ENCODE peak calls at places on chromosome 7, in four cellular contexts. L, D, Q and O are unnamed samples. For H3K4me1, the result is how much of the 10 kb centered on the place peaks cover.

GRCh38 chr7:6243168-6243567 is 29.3 kb downstream of the CYTH3 start:
- DNase-seq in L (no peak), D (no peak), Q (no peak), O (no peak)

GRCh38 chr7:142585425-142585824 is 163.8 kb upstream of the PRSS1 start:
- DNase-seq in L (no peak), D (no peak), Q (no peak), O (no peak)

GRCh38 chr7:129163875-129164544 is 19.5 kb downstream of the TSPAN33 start:
- DNase-seq in L (no peak), D (peak), Q (no peak), O (no peak)

GRCh38 chr7:45457591-45457990 is 116.6 kb upstream of the ADCY1 start:
- DNase-seq in L (no peak), D (no peak), Q (no peak), O (no peak)

GRCh38 chr7:136050462-136050847 is 73.3 kb upstream of the MTPN start:
- DNase-seq in L (no peak), D (no peak), Q (no peak), O (no peak)

GRCh38 chr7:157000047-157000726 is 10.3 kb downstream of the MNX1 start:
- DNase-seq in L (peak), D (no peak), Q (no peak), O (no peak)

GRCh38 chr7:137757146-137757925 is 89.4 kb downstream of the DGKI start:
- DNase-seq in L (no peak), D (no peak), Q (no peak), O (no peak)

GRCh38 chr7:16203065-16203464 is 218.3 kb downstream of the CRPPA start:
- DNase-seq in L (no peak), D (no peak), Q (no peak), O (no peak)

GRCh38 chr7:17269345-17270221 is 28.9 kb upstream of the AHR start:
- DNase-seq in L (no peak), D (no peak), Q (no peak), O (no peak)

GRCh38 chr7:6294839-6295238 is 22.4 kb upstream of the CYTH3 start:
- DNase-seq in L (no peak), D (no peak), Q (no peak), O (no peak)

GRCh38 chr7:140358024-140358770 is 40.1 kb downstream of the SLC37A3 start:
- DNase-seq in L (no peak), D (no peak), Q (peak), O (no peak)

GRCh38 chr7:151704284-151704968 is 172.5 kb downstream of the PRKAG2 start:
- DNase-seq in L (no peak), D (no peak), Q (no peak), O (no peak)

GRCh38 chr7:5450549-5451327 is 27.1 kb upstream of the TNRC18 start:
- DNase-seq in L (peak), D (no peak), Q (peak), O (no peak)

GRCh38 chr7:45133352-45133751 is 21.9 kb upstream of the TBRG4 start:
- DNase-seq in L (no peak), D (no peak), Q (no peak), O (no peak)

GRCh38 chr7:50728184-50728583 is 54.5 kb downstream of the GRB10 start:
- DNase-seq in L (no peak), D (no peak), Q (no peak), O (no peak)

GRCh38 chr7:50729962-50730361 is 52.7 kb downstream of the GRB10 start:
- DNase-seq in L (no peak), D (no peak), Q (no peak), O (no peak)

GRCh38 chr7:50727072-50727471 is 55.6 kb downstream of the GRB10 start:
- DNase-seq in L (no peak), D (no peak), Q (no peak), O (no peak)

GRCh38 chr7:50725774-50726173 is 56.9 kb downstream of the GRB10 start:
- DNase-seq in L (no peak), D (no peak), Q (no peak), O (no peak)

DNA sequence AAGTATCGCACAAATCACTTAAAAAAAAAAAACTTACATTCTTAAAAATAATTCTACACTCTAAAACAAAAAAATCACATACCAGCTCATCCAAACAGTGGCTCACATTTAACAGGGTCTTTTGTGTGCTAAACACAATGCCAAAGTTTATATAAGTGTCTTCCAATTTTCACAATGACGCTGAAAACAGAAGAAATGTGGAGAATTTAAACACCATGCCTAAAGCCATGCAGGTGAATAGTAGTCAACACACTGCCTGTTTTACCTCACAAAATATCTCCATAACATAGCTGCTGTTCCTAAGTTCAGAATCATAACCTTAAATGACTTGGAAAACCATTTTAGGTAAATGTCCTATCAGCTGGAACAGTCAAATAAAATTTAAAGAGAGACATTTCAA is 55.0 kb downstream of the GRB10 start:
- DNase-seq in L (no peak), D (no peak), Q (no peak), O (no peak)
- H3K4me1 ChIP-seq in L (under half), D (under half), Q (under half), O (under half)

DNA sequence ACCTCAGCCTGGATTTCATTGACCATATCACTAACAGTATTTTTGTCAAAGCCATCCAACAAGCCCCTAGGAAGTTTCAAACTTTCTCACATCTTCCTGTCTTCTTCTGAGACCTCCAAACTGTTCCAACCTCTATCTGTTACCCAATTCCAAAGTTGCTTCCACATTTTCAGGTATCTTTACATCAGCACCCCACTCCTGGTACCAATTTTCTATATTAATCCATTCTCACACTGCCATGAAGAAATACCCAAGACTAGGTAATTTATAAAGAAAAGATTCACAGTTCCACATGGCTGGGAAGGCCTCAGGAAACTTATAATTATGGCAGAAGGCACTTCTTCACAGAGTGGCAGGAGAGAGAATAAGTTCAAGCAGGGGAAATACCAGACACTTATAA is 571.9 kb upstream of the PHF14 start:
- DNase-seq in L (no peak), D (no peak), Q (no peak), O (no peak)
- TF ChIP-seq CTCF in L (no peak), D (no peak), Q (no peak), O (no peak)

GRCh38 chr7:48636391-48637015 is 287.8 kb upstream of the CDC14C start:
- DNase-seq in L (no peak), D (no peak), Q (no peak), O (no peak)
- TF ChIP-seq POLR2AphosphoS5 in L (no peak), D (no peak), Q (no peak), O (no peak)

GRCh38 chr7:25727446-25727845 is 424.6 kb upstream of the NFE2L3 start:
- DNase-seq in L (no peak), D (no peak), Q (no peak), O (no peak)
- H3K4me1 ChIP-seq in L (under half), D (under half), Q (under half), O (under half)

DNA sequence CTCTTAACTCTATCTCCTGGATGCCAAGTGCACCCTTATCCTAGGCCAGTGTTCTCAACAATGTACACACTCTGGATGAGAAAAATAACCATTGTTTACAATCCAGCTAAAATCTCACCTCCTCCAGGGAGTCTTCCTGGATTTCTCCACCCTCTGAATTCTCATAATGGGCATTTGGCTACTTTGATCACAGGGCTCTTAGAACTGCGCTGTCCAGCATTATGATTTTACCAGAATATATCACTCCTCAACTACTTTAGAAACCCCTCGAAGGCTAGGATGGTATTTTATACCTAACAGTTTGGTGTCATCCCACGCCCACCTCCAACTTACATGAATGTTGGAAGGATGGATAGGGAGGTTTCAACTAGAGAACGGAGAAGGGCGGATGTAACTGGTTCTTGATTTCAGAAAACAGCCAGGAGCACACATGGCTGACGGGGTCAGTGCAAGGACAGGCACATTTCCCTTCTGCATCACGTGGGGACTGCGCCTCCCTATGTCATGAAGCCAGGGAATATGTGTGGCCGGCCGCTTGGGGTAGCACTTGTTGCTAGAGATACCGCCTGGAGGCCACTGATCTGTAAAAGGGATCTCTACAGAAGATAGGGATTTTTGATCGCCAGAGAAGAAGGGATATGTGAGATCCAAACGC is 1.2 kb upstream of the ATP6V0E2 start:
- DNase-seq in L (peak), D (no peak), Q (peak), O (peak)
- TF ChIP-seq CTCF in L (no peak), D (peak), Q (no peak), O (no peak)